ENCODE peak calls at places on chromosomes 4 and X, in seven cellular contexts. C is neuronal stem cell, V is adrenal gland, N is vagina, T is pancreas, A is upper lobe of right lung, L is cardiac muscle cell. U is an unnamed sample. For H3K36me3 and H3K4me1, the result is how much of the 10 kb centered on the place peaks cover.

GRCh38 chrX:38548508-38548907 is 12.8 kb upstream of the TSPAN7 start:
- DNase-seq in C (no peak), V (no peak), N (no peak), T (no peak), A (no peak), L (no peak), U (no peak)

GRCh38 chr4:146577111-146577510 is 55.4 kb upstream of the SLC10A7 start:
- DNase-seq in C (no peak), V (no peak), N (no peak), T (no peak), A (no peak), L (peak), U (no peak)

GRCh38 chr4:106201373-106201772 is 114.6 kb downstream of the TBCK start:
- DNase-seq in C (no peak), V (no peak), N (no peak), T (no peak), A (no peak), L (peak), U (no peak)

GRCh38 chr4:152537881-152538280 is 2.0 kb upstream of the FBXW7 start:
- DNase-seq in C (no peak), V (no peak), N (no peak), T (no peak), A (no peak), L (no peak), U (no peak)

GRCh38 chr4:115851918-115852766 is 738.7 kb upstream of the NDST4 start:
- DNase-seq in C (peak), V (peak), N (no peak), T (no peak), A (no peak), L (no peak), U (no peak)

GRCh38 chrX:77484045-77484444 is 36.9 kb downstream of the FGF16 start:
- DNase-seq in C (no peak), V (no peak), N (no peak), T (no peak), A (no peak), L (no peak), U (no peak)

GRCh38 chrX:30893206-30893605 is 4.2 kb upstream of the TAB3 start:
- DNase-seq in C (no peak), V (no peak), N (no peak), T (no peak), A (no peak), L (no peak), U (no peak)

GRCh38 chrX:50697691-50698090 is 116.3 kb downstream of the SHROOM4 start:
- DNase-seq in C (no peak), V (no peak), N (no peak), T (no peak), A (no peak), L (peak), U (no peak)

GRCh38 chr4:168751263-168752225 is 254.7 kb downstream of the PALLD start:
- DNase-seq in C (no peak), V (no peak), N (no peak), T (no peak), A (no peak), L (peak), U (no peak)

GRCh38 chr4:169940460-169940859 is 85.7 kb downstream of the MFAP3L start:
- DNase-seq in C (no peak), V (no peak), N (no peak), T (no peak), A (no peak), L (no peak), U (no peak)

GRCh38 chrX:131614241-131614640 is 70.4 kb downstream of the OR13H1 start:
- DNase-seq in C (no peak), V (no peak), N (no peak), T (no peak), A (no peak), L (no peak), U (no peak)

GRCh38 chr4:48403358-48403757 is 62.0 kb downstream of the SLAIN2 start:
- DNase-seq in C (no peak), V (no peak), N (no peak), T (no peak), A (no peak), L (no peak), U (no peak)

GRCh38 chr4:106803107-106803506 is 233.0 kb downstream of the DKK2 start:
- DNase-seq in C (no peak), V (no peak), N (no peak), T (no peak), A (no peak), L (no peak), U (no peak)

GRCh38 chrX:150869450-150869849 is 29.0 kb downstream of the CD99L2 start:
- DNase-seq in C (no peak), V (no peak), N (no peak), T (no peak), A (no peak), L (no peak), U (no peak)

GRCh38 chr4:148514041-148514440 is 71.8 kb upstream of the NR3C2 start:
- DNase-seq in C (no peak), V (no peak), N (no peak), T (no peak), A (no peak), L (no peak), U (no peak)

GRCh38 chr4:113445286-113445685 is 316.3 kb downstream of the CAMK2D start:
- DNase-seq in C (no peak), V (peak), N (peak), T (no peak), A (no peak), L (peak), U (peak)

GRCh38 chrX:17635231-17635630 is 102.1 kb upstream of the SCML1 start:
- DNase-seq in C (peak), V (no peak), N (no peak), T (no peak), A (no peak), L (peak), U (no peak)

GRCh38 chr4:524196-524595 is 25.2 kb downstream of the PIGG start:
- DNase-seq in C (no peak), V (no peak), N (no peak), T (no peak), A (no peak), L (no peak), U (no peak)
- H3K36me3 ChIP-seq in C (half or more), V (half or more), N (half or more), T (under half), A (half or more), L (under half), U (under half)

GRCh38 chrX:120282697-120283096 is 28.6 kb downstream of the TMEM255A start:
- DNase-seq in C (no peak), V (no peak), N (no peak), T (no peak), A (no peak), L (no peak), U (no peak)

GRCh38 chrX:120286733-120287512 is 24.3 kb downstream of the TMEM255A start:
- DNase-seq in C (no peak), V (no peak), N (no peak), T (no peak), A (no peak), L (no peak), U (no peak)

GRCh38 chrX:120281761-120282160 is 29.5 kb downstream of the TMEM255A start:
- DNase-seq in C (no peak), V (no peak), N (no peak), T (no peak), A (no peak), L (no peak), U (no peak)

DNA sequence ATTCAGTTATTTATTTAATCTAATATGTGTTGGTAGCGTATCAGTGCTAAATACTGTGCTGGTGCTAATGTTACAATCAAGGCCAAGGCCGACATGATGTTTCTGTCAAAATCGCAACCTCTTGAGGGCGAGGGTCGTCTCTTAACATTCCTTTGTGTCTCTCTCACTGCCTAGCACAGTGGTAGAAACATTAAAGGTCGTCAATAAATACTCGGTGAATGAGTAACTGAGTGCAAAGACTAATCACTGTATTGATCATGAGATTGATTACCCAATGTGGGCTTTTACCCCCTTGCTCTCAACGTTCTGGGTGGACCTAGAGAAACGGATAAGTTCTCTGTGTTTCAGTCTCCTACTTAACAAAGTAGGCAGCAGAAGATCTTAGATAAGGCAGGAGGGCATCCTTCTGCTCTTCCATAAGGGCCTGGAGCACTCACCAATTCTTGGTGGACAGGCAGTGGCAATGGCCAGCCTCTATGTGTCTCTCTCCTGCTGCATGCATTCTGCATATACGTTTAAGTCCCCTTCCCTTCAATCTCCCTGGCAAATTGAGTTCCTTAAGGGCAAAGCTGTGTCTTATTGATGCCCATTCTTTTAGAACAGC is 30.1 kb downstream of the TMEM255A start:
- DNase-seq in C (no peak), V (no peak), N (no peak), T (no peak), A (no peak), L (no peak), U (no peak)
- H3K27ac ChIP-seq in C (no peak), V (no peak), N (no peak), T (no peak), A (no peak), L (no peak), U (no peak)

GRCh38 chr4:158673633-158674032 is 1.5 kb downstream of the ETFDH start:
- DNase-seq in C (no peak), V (no peak), N (no peak), T (no peak), A (no peak), L (no peak), U (no peak)
- H3K4me1 ChIP-seq in C (under half), V (under half), N (under half), T (under half), A (under half), L (under half), U (under half)

GRCh38 chr4:109496875-109497274 is 63.2 kb upstream of the MCUB start:
- DNase-seq in C (no peak), V (no peak), N (no peak), T (no peak), A (no peak), L (no peak), U (no peak)
- H3K36me3 ChIP-seq in C (half or more), V (under half), N (half or more), T (under half), A (half or more), L (half or more), U (under half)

GRCh38 chr4:158172196-158172557 is 648 bp downstream of the GASK1B start:
- DNase-seq in C (no peak), V (no peak), N (no peak), T (no peak), A (no peak), L (peak), U (no peak)
- H3K27ac ChIP-seq in C (no peak), V (peak), N (peak), T (no peak), A (peak), L (peak), U (peak)

DNA sequence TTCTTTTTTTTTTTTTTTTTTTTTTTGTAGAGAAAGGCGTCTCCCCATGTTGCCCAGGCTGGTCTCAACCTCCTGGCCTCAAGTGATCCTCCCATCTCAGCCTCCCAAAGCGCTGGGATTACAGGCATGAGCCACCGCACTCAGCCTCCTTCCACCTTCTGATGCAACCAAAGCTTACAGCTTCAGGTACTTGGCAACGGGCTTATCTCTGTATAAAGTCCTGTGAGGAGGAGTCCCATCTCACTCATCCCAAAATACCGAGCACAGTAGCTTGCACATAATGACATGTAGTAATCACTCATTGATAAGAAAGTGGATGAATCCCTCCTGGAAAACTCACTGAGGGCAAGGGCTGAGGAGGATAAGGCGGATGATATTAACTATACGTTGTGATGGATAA is 19.1 kb downstream of the IRF2 start:
- DNase-seq in C (no peak), V (no peak), N (no peak), T (no peak), A (no peak), L (no peak), U (no peak)
- H3K4me1 ChIP-seq in C (under half), V (half or more), N (half or more), T (under half), A (under half), L (under half), U (under half)

DNA sequence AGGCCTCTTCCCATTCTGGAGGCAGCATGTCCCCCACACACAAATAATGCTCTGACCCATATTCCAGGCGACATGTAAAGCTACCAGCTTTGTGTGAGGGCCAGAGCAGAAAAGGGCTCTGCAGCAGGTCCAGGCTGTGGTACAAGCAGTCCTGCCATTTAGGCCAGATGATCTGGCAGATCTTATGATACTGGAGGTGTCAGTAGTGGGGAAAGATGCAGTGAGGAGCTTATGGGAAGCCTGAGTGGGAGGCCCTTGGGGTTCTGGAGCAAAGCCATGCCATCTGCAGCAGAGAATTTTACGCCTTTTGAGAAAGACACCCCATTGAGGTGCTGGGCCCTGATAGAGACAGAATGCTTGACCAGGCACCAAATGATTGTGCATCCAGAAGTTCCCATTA is 7.7 kb downstream of the SYN1 start:
- DNase-seq in C (no peak), V (no peak), N (no peak), T (no peak), A (no peak), L (no peak), U (no peak)
- H3K36me3 ChIP-seq in C (under half), V (under half), N (under half), T (under half), A (under half), L (under half), U (under half)

GRCh38 chr4:25874641-25875040 is 11.9 kb upstream of the SEL1L3 start:
- DNase-seq in C (no peak), V (no peak), N (no peak), T (no peak), A (no peak), L (no peak), U (no peak)
- H3K27ac ChIP-seq in C (no peak), V (no peak), N (no peak), T (no peak), A (no peak), L (no peak), U (no peak)

GRCh38 chrX:129760155-129760554 is 19.6 kb upstream of the SASH3 start:
- DNase-seq in C (no peak), V (no peak), N (no peak), T (no peak), A (no peak), L (no peak), U (no peak)
- H3K4me1 ChIP-seq in C (under half), V (under half), N (under half), T (under half), A (under half), L (under half), U (under half)

U was measured in aorta.